ENCODE peak calls at places on chromosome 7, in nine cellular contexts. One of them, this sample, is unnamed.
A peak's percentile ranks its signal among the peaks of the same experiment; 100 is the strongest.

GRCh38 chr7:117208257-117208656 is 114.6 kb downstream of the WNT2 start:
- DNase-seq in CD8-positive, alpha-beta T cell: no peak
- DNase-seq in colonic mucosa: no peak
- DNase-seq in cardiac muscle cell: no peak
- DNase-seq in neural progenitor cell: no peak
- DNase-seq in GM10248: no peak
- DNase-seq in GM20000: no peak
- DNase-seq in ascending aorta: no peak
- DNase-seq in HCT116: no peak
- DNase-seq in this sample: no peak

GRCh38 chr7:44232396-44232795 is 31.6 kb downstream of the YKT6 start:
- DNase-seq in CD8-positive, alpha-beta T cell: no peak
- DNase-seq in colonic mucosa: no peak
- DNase-seq in cardiac muscle cell: no peak
- DNase-seq in neural progenitor cell: no peak
- DNase-seq in GM10248: no peak
- DNase-seq in GM20000: no peak
- DNase-seq in ascending aorta: no peak
- DNase-seq in HCT116: no peak
- DNase-seq in this sample: no peak

GRCh38 chr7:144768633-144769032 is 67.2 kb downstream of the TPK1 start:
- DNase-seq in CD8-positive, alpha-beta T cell: no peak
- DNase-seq in colonic mucosa: no peak
- DNase-seq in cardiac muscle cell: no peak
- DNase-seq in neural progenitor cell: no peak
- DNase-seq in GM10248: no peak
- DNase-seq in GM20000: no peak
- DNase-seq in ascending aorta: no peak
- DNase-seq in HCT116: no peak
- DNase-seq in this sample: no peak

GRCh38 chr7:18866359-18867036 is 250.9 kb downstream of the TWIST1 start:
- DNase-seq in CD8-positive, alpha-beta T cell: no peak
- DNase-seq in colonic mucosa: peak; percentile 34
- DNase-seq in cardiac muscle cell: no peak
- DNase-seq in neural progenitor cell: no peak
- DNase-seq in GM10248: peak; percentile 16
- DNase-seq in GM20000: peak; percentile 28
- DNase-seq in ascending aorta: peak; percentile 91
- DNase-seq in HCT116: peak; percentile 43
- DNase-seq in this sample: peak; percentile 100

GRCh38 chr7:139328375-139328774 is 12.8 kb upstream of the FMC1 start:
- DNase-seq in CD8-positive, alpha-beta T cell: no peak
- DNase-seq in colonic mucosa: no peak
- DNase-seq in cardiac muscle cell: no peak
- DNase-seq in neural progenitor cell: no peak
- DNase-seq in GM10248: no peak
- DNase-seq in GM20000: no peak
- DNase-seq in ascending aorta: no peak
- DNase-seq in HCT116: no peak
- DNase-seq in this sample: peak; percentile 78

GRCh38 chr7:137992042-137992737 is 9.7 kb downstream of the CREB3L2 start:
- DNase-seq in CD8-positive, alpha-beta T cell: no peak
- DNase-seq in colonic mucosa: no peak
- DNase-seq in cardiac muscle cell: no peak
- DNase-seq in neural progenitor cell: no peak
- DNase-seq in GM10248: no peak
- DNase-seq in GM20000: no peak
- DNase-seq in ascending aorta: no peak
- DNase-seq in HCT116: no peak
- DNase-seq in this sample: peak; percentile 93

GRCh38 chr7:158912406-158912805 is 56.0 kb downstream of the DYNC2I1 start:
- DNase-seq in CD8-positive, alpha-beta T cell: no peak
- DNase-seq in colonic mucosa: no peak
- DNase-seq in cardiac muscle cell: no peak
- DNase-seq in neural progenitor cell: no peak
- DNase-seq in GM10248: no peak
- DNase-seq in GM20000: no peak
- DNase-seq in ascending aorta: no peak
- DNase-seq in HCT116: no peak
- DNase-seq in this sample: no peak

GRCh38 chr7:138649506-138649905 is 51.7 kb downstream of the SVOPL start:
- DNase-seq in CD8-positive, alpha-beta T cell: no peak
- DNase-seq in colonic mucosa: no peak
- DNase-seq in cardiac muscle cell: no peak
- DNase-seq in neural progenitor cell: no peak
- DNase-seq in GM10248: no peak
- DNase-seq in GM20000: no peak
- DNase-seq in ascending aorta: no peak
- DNase-seq in HCT116: no peak
- DNase-seq in this sample: peak; percentile 27

GRCh38 chr7:95630702-95631458 is 34.6 kb upstream of the PDK4 start:
- DNase-seq in CD8-positive, alpha-beta T cell: no peak
- DNase-seq in colonic mucosa: no peak
- DNase-seq in cardiac muscle cell: no peak
- DNase-seq in neural progenitor cell: no peak
- DNase-seq in GM10248: no peak
- DNase-seq in GM20000: no peak
- DNase-seq in ascending aorta: no peak
- DNase-seq in HCT116: no peak
- DNase-seq in this sample: peak; percentile 46

GRCh38 chr7:42180806-42181205 is 56.2 kb downstream of the GLI3 start:
- DNase-seq in CD8-positive, alpha-beta T cell: no peak
- DNase-seq in colonic mucosa: no peak
- DNase-seq in cardiac muscle cell: no peak
- DNase-seq in neural progenitor cell: no peak
- DNase-seq in GM10248: no peak
- DNase-seq in GM20000: no peak
- DNase-seq in ascending aorta: no peak
- DNase-seq in HCT116: no peak
- DNase-seq in this sample: no peak

GRCh38 chr7:68246189-68246633 is 1249.6 kb downstream of the TYW1 start:
- DNase-seq in CD8-positive, alpha-beta T cell: no peak
- DNase-seq in colonic mucosa: no peak
- DNase-seq in cardiac muscle cell: peak; percentile 13
- DNase-seq in neural progenitor cell: peak; percentile 34
- DNase-seq in GM10248: no peak
- DNase-seq in GM20000: no peak
- DNase-seq in ascending aorta: no peak
- DNase-seq in HCT116: no peak
- DNase-seq in this sample: no peak

GRCh38 chr7:124723012-124723411 is 42.6 kb downstream of the GPR37 start:
- DNase-seq in CD8-positive, alpha-beta T cell: no peak
- DNase-seq in colonic mucosa: no peak
- DNase-seq in cardiac muscle cell: no peak
- DNase-seq in neural progenitor cell: no peak
- DNase-seq in GM10248: no peak
- DNase-seq in GM20000: no peak
- DNase-seq in ascending aorta: no peak
- DNase-seq in HCT116: peak; percentile 52
- DNase-seq in this sample: peak; percentile 0

GRCh38 chr7:29146082-29146706 is at the start of gene CPVL:
- DNase-seq in CD8-positive, alpha-beta T cell: no peak
- DNase-seq in colonic mucosa: peak; percentile 59
- DNase-seq in cardiac muscle cell: peak; percentile 77
- DNase-seq in neural progenitor cell: peak; percentile 64
- DNase-seq in GM10248: no peak
- DNase-seq in GM20000: no peak
- DNase-seq in ascending aorta: peak; percentile 81
- DNase-seq in HCT116: peak; percentile 29
- DNase-seq in this sample: peak; percentile 8

GRCh38 chr7:51366930-51367613 is 50.5 kb upstream of the COBL start:
- DNase-seq in CD8-positive, alpha-beta T cell: no peak
- DNase-seq in colonic mucosa: peak; percentile 45
- DNase-seq in cardiac muscle cell: peak; percentile 83
- DNase-seq in neural progenitor cell: peak; percentile 87
- DNase-seq in GM10248: peak; percentile 56
- DNase-seq in GM20000: peak; percentile 52
- DNase-seq in ascending aorta: no peak
- DNase-seq in HCT116: no peak
- DNase-seq in this sample: peak; percentile 60

GRCh38 chr7:6252310-6252709 is 20.1 kb downstream of the CYTH3 start:
- DNase-seq in CD8-positive, alpha-beta T cell: no peak
- DNase-seq in colonic mucosa: no peak
- DNase-seq in cardiac muscle cell: no peak
- DNase-seq in neural progenitor cell: no peak
- DNase-seq in GM10248: no peak
- DNase-seq in GM20000: no peak
- DNase-seq in ascending aorta: no peak
- DNase-seq in HCT116: no peak
- DNase-seq in this sample: peak; percentile 87

GRCh38 chr7:105439174-105439893 is 50.6 kb upstream of the SRPK2 start:
- DNase-seq in CD8-positive, alpha-beta T cell: no peak
- DNase-seq in colonic mucosa: peak; percentile 44
- DNase-seq in cardiac muscle cell: no peak
- DNase-seq in neural progenitor cell: no peak
- DNase-seq in GM10248: no peak
- DNase-seq in GM20000: no peak
- DNase-seq in ascending aorta: no peak
- DNase-seq in HCT116: no peak
- DNase-seq in this sample: peak; percentile 78

GRCh38 chr7:127592550-127592949 is 986 bp upstream of the FSCN3 start:
- DNase-seq in CD8-positive, alpha-beta T cell: no peak
- DNase-seq in colonic mucosa: no peak
- DNase-seq in cardiac muscle cell: no peak
- DNase-seq in neural progenitor cell: no peak
- DNase-seq in GM10248: no peak
- DNase-seq in GM20000: no peak
- DNase-seq in ascending aorta: no peak
- DNase-seq in HCT116: no peak
- DNase-seq in this sample: no peak

GRCh38 chr7:127594490-127594889 is 954 bp downstream of the FSCN3 start:
- DNase-seq in CD8-positive, alpha-beta T cell: no peak
- DNase-seq in colonic mucosa: peak; percentile 31
- DNase-seq in cardiac muscle cell: no peak
- DNase-seq in neural progenitor cell: no peak
- DNase-seq in GM10248: no peak
- DNase-seq in GM20000: no peak
- DNase-seq in ascending aorta: no peak
- DNase-seq in HCT116: no peak
- DNase-seq in this sample: no peak

GRCh38 chr7:127600885-127601284 is 7.3 kb downstream of the FSCN3 start:
- DNase-seq in CD8-positive, alpha-beta T cell: no peak
- DNase-seq in colonic mucosa: no peak
- DNase-seq in cardiac muscle cell: no peak
- DNase-seq in neural progenitor cell: no peak
- DNase-seq in GM10248: no peak
- DNase-seq in GM20000: no peak
- DNase-seq in ascending aorta: no peak
- DNase-seq in HCT116: no peak
- DNase-seq in this sample: no peak

GRCh38 chr7:127598318-127598717 is 4.8 kb downstream of the FSCN3 start:
- DNase-seq in CD8-positive, alpha-beta T cell: no peak
- DNase-seq in colonic mucosa: no peak
- DNase-seq in cardiac muscle cell: no peak
- DNase-seq in neural progenitor cell: peak; percentile 34
- DNase-seq in GM10248: no peak
- DNase-seq in GM20000: no peak
- DNase-seq in ascending aorta: no peak
- DNase-seq in HCT116: peak; percentile 49
- DNase-seq in this sample: no peak
- TF ChIP-seq CTCF in CD8-positive, alpha-beta T cell: no peak
- TF ChIP-seq CTCF in colonic mucosa: no peak
- TF ChIP-seq CTCF in cardiac muscle cell: peak; percentile 47
- TF ChIP-seq CTCF in neural progenitor cell: peak; percentile 52
- TF ChIP-seq CTCF in GM10248: peak; percentile 15
- TF ChIP-seq CTCF in GM20000: peak; percentile 7
- TF ChIP-seq CTCF in ascending aorta: no peak
- TF ChIP-seq CTCF in HCT116: peak; percentile 99
- TF ChIP-seq CTCF in this sample: peak; percentile 38

GRCh38 chr7:109552017-109552416 is 982.3 kb downstream of the DNAJB9 start:
- DNase-seq in CD8-positive, alpha-beta T cell: no peak
- DNase-seq in colonic mucosa: no peak
- DNase-seq in cardiac muscle cell: no peak
- DNase-seq in neural progenitor cell: no peak
- DNase-seq in GM10248: no peak
- DNase-seq in GM20000: no peak
- DNase-seq in ascending aorta: no peak
- DNase-seq in HCT116: no peak
- DNase-seq in this sample: no peak
- TF ChIP-seq CTCF in CD8-positive, alpha-beta T cell: no peak
- TF ChIP-seq CTCF in colonic mucosa: no peak
- TF ChIP-seq CTCF in cardiac muscle cell: no peak
- TF ChIP-seq CTCF in neural progenitor cell: no peak
- TF ChIP-seq CTCF in GM10248: no peak
- TF ChIP-seq CTCF in GM20000: no peak
- TF ChIP-seq CTCF in ascending aorta: no peak
- TF ChIP-seq CTCF in HCT116: no peak
- TF ChIP-seq CTCF in this sample: no peak

GRCh38 chr7:98617051-98617959 is at the start of gene NPTX2:
- DNase-seq in CD8-positive, alpha-beta T cell: no peak
- DNase-seq in colonic mucosa: peak; percentile 45
- DNase-seq in cardiac muscle cell: peak; percentile 58
- DNase-seq in neural progenitor cell: peak; percentile 92
- DNase-seq in GM10248: no peak
- DNase-seq in GM20000: peak; percentile 35
- DNase-seq in ascending aorta: peak; percentile 85
- DNase-seq in HCT116: no peak
- DNase-seq in this sample: peak; percentile 15
- TF ChIP-seq CTCF in CD8-positive, alpha-beta T cell: no peak
- TF ChIP-seq CTCF in colonic mucosa: no peak
- TF ChIP-seq CTCF in cardiac muscle cell: no peak
- TF ChIP-seq CTCF in neural progenitor cell: peak; percentile 47
- TF ChIP-seq CTCF in GM10248: no peak
- TF ChIP-seq CTCF in GM20000: no peak
- TF ChIP-seq CTCF in ascending aorta: peak; percentile 18
- TF ChIP-seq CTCF in HCT116: no peak
- TF ChIP-seq CTCF in this sample: no peak

DNA sequence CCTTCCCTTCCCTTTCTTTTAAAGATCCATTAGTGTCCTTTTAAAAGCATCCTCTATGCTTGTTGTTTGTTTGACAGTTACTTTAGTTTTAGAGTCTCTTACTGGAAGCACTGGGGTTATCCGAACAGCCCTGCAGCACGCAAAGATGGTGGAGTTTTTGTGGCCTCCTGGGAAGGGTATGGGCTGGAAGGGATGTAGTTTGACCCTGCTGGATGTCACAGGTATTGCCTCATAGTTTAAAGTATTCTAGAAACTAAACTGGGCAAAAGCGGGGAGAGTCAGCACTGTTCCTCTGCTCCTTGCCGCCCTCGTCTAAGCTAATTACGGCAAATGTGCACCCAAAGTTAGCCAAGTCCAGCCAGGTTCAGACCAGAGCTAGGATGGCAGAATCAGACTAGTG is 35.8 kb upstream of the GNAI1 start:
- DNase-seq in CD8-positive, alpha-beta T cell: no peak
- DNase-seq in colonic mucosa: no peak
- DNase-seq in cardiac muscle cell: no peak
- DNase-seq in neural progenitor cell: peak; percentile 33
- DNase-seq in GM10248: no peak
- DNase-seq in GM20000: no peak
- DNase-seq in ascending aorta: no peak
- DNase-seq in HCT116: no peak
- DNase-seq in this sample: no peak
- TF ChIP-seq CTCF in CD8-positive, alpha-beta T cell: no peak
- TF ChIP-seq CTCF in colonic mucosa: no peak
- TF ChIP-seq CTCF in cardiac muscle cell: no peak
- TF ChIP-seq CTCF in neural progenitor cell: peak; percentile 39
- TF ChIP-seq CTCF in GM10248: no peak
- TF ChIP-seq CTCF in GM20000: no peak
- TF ChIP-seq CTCF in ascending aorta: no peak
- TF ChIP-seq CTCF in HCT116: no peak
- TF ChIP-seq CTCF in this sample: peak; percentile 8

GRCh38 chr7:107579881-107580715 is at the start of gene BCAP29:
- DNase-seq in CD8-positive, alpha-beta T cell: peak; percentile 51
- DNase-seq in colonic mucosa: peak; percentile 77
- DNase-seq in cardiac muscle cell: peak; percentile 87
- DNase-seq in neural progenitor cell: peak; percentile 91
- DNase-seq in GM10248: peak; percentile 88
- DNase-seq in GM20000: peak; percentile 89
- DNase-seq in ascending aorta: peak; percentile 89
- DNase-seq in HCT116: peak; percentile 38
- DNase-seq in this sample: peak; percentile 60
- TF ChIP-seq CTCF in CD8-positive, alpha-beta T cell: no peak
- TF ChIP-seq CTCF in colonic mucosa: no peak
- TF ChIP-seq CTCF in cardiac muscle cell: peak; percentile 9
- TF ChIP-seq CTCF in neural progenitor cell: peak; percentile 39
- TF ChIP-seq CTCF in GM10248: no peak
- TF ChIP-seq CTCF in GM20000: no peak
- TF ChIP-seq CTCF in ascending aorta: peak; percentile 29
- TF ChIP-seq CTCF in HCT116: no peak
- TF ChIP-seq CTCF in this sample: peak; percentile 12